ENCODE peak calls at places on chromosomes 11 and 22, in four cellular contexts. One of them, this sample, is unnamed. For H3K79me2, the result is how much of the 10 kb centered on the place peaks cover.

GRCh38 chr11:13876423-13876822 is 86.1 kb upstream of the SPON1 start:
- DNase-seq in mesendoderm: no peak
- DNase-seq in mammary epithelial cell: no peak
- DNase-seq in fibroblast of lung: no peak
- DNase-seq in this sample: no peak

GRCh38 chr22:23219787-23220484 is 39.6 kb downstream of the BCR start:
- DNase-seq in fibroblast of lung: peak
- DNase-seq in mammary epithelial cell: peak
- DNase-seq in mesendoderm: peak
- DNase-seq in this sample: peak

GRCh38 chr11:64429970-64430369 is 71.0 kb downstream of the RPS6KA4 start:
- DNase-seq in mesendoderm: no peak
- DNase-seq in fibroblast of lung: no peak
- DNase-seq in mammary epithelial cell: no peak
- DNase-seq in this sample: no peak

GRCh38 chr22:45225732-45226560 is 14.7 kb downstream of the KIAA0930 start:
- DNase-seq in fibroblast of lung: peak
- DNase-seq in mesendoderm: no peak
- DNase-seq in mammary epithelial cell: peak
- DNase-seq in this sample: no peak

GRCh38 chr11:83047515-83048225 is 24.0 kb downstream of the RAB30 start:
- DNase-seq in mesendoderm: no peak
- DNase-seq in mammary epithelial cell: no peak
- DNase-seq in fibroblast of lung: peak
- DNase-seq in this sample: no peak

GRCh38 chr11:27390959-27391326 is 27.9 kb upstream of the CCDC34 start:
- DNase-seq in mammary epithelial cell: no peak
- DNase-seq in fibroblast of lung: no peak
- DNase-seq in mesendoderm: no peak
- DNase-seq in this sample: no peak

GRCh38 chr11:68691402-68691784 is 7.0 kb downstream of the GAL start:
- DNase-seq in fibroblast of lung: no peak
- DNase-seq in mesendoderm: peak
- DNase-seq in mammary epithelial cell: no peak
- DNase-seq in this sample: no peak

GRCh38 chr11:9639099-9639498 is 24.8 kb upstream of the SWAP70 start:
- DNase-seq in mammary epithelial cell: no peak
- DNase-seq in fibroblast of lung: no peak
- DNase-seq in mesendoderm: no peak
- DNase-seq in this sample: no peak

GRCh38 chr11:39374963-39375698 is 2084.3 kb downstream of the LRRC4C start:
- DNase-seq in fibroblast of lung: peak
- DNase-seq in mammary epithelial cell: peak
- DNase-seq in mesendoderm: peak
- DNase-seq in this sample: no peak

GRCh38 chr11:121465709-121466062 is 12.9 kb upstream of the SORL1-AS1 start:
- DNase-seq in mesendoderm: no peak
- DNase-seq in fibroblast of lung: no peak
- DNase-seq in mammary epithelial cell: no peak
- DNase-seq in this sample: no peak
- H3K79me2 ChIP-seq in mesendoderm: under half
- H3K79me2 ChIP-seq in fibroblast of lung: under half
- H3K79me2 ChIP-seq in mammary epithelial cell: under half
- H3K79me2 ChIP-seq in this sample: under half

DNA sequence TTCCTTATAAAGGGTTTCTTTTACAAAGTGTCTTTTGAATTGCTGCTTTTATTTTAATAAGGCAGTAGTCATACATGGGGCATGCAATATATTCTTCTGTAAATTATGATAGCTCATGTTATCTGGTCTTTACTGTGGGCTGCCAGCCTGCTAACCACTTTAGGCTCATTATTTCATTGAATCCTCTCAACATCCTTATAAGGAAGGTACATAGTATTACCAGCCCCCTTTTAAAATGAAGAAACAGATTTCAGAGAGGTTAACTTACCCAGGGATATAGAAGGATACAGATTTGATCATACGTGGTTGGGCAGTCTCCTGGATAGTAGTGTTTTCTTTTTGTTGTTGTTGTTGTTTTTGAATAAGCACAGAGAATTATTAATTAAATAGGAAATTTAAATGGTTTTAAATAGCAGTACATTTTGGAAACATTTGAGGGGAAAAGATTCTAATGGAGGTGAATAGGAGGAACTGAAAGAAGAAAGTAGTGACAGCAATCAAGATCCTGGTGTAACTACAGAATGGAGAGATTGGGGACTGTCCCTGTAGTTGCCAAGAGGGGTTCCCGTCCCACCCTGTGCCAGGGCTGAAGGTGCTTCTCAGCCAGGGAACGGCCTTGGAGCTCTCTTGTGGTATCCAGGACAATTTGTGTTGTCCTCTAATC is 21.0 kb downstream of the SPECC1L start:
- DNase-seq in mammary epithelial cell: no peak
- DNase-seq in mesendoderm: no peak
- DNase-seq in fibroblast of lung: no peak
- DNase-seq in this sample: no peak
- H3K79me2 ChIP-seq in mammary epithelial cell: half or more
- H3K79me2 ChIP-seq in mesendoderm: under half
- H3K79me2 ChIP-seq in fibroblast of lung: under half
- H3K79me2 ChIP-seq in this sample: half or more

GRCh38 chr22:38491707-38492348 is 14.3 kb downstream of the DDX17 start:
- DNase-seq in fibroblast of lung: no peak
- DNase-seq in mesendoderm: no peak
- DNase-seq in mammary epithelial cell: no peak
- DNase-seq in this sample: no peak

GRCh38 chr22:38490475-38490874 is 15.6 kb downstream of the DDX17 start:
- DNase-seq in fibroblast of lung: no peak
- DNase-seq in mammary epithelial cell: no peak
- DNase-seq in mesendoderm: no peak
- DNase-seq in this sample: peak

GRCh38 chr22:38489142-38489541 is 17.0 kb downstream of the DDX17 start:
- DNase-seq in mammary epithelial cell: no peak
- DNase-seq in mesendoderm: no peak
- DNase-seq in fibroblast of lung: no peak
- DNase-seq in this sample: no peak

GRCh38 chr22:38489561-38490133 is 16.5 kb downstream of the DDX17 start:
- DNase-seq in mesendoderm: no peak
- DNase-seq in fibroblast of lung: no peak
- DNase-seq in mammary epithelial cell: no peak
- DNase-seq in this sample: peak

GRCh38 chr22:38490915-38491314 is 15.2 kb downstream of the DDX17 start:
- DNase-seq in mesendoderm: no peak
- DNase-seq in mammary epithelial cell: no peak
- DNase-seq in fibroblast of lung: peak
- DNase-seq in this sample: peak
- H3K79me2 ChIP-seq in mesendoderm: under half
- H3K79me2 ChIP-seq in mammary epithelial cell: half or more
- H3K79me2 ChIP-seq in fibroblast of lung: under half
- H3K79me2 ChIP-seq in this sample: under half

GRCh38 chr11:118887219-118887618 is 3.5 kb downstream of the CXCR5 start:
- DNase-seq in mammary epithelial cell: no peak
- DNase-seq in mesendoderm: no peak
- DNase-seq in fibroblast of lung: no peak
- DNase-seq in this sample: no peak

GRCh38 chr11:118889796-118890195 is 6.1 kb downstream of the CXCR5 start:
- DNase-seq in fibroblast of lung: no peak
- DNase-seq in mammary epithelial cell: peak
- DNase-seq in mesendoderm: peak
- DNase-seq in this sample: peak

GRCh38 chr11:118885831-118886571 is 2.3 kb downstream of the CXCR5 start:
- DNase-seq in fibroblast of lung: no peak
- DNase-seq in mammary epithelial cell: no peak
- DNase-seq in mesendoderm: no peak
- DNase-seq in this sample: no peak

GRCh38 chr11:118886681-118887111 is 3.0 kb downstream of the CXCR5 start:
- DNase-seq in fibroblast of lung: no peak
- DNase-seq in mammary epithelial cell: no peak
- DNase-seq in mesendoderm: no peak
- DNase-seq in this sample: no peak

DNA sequence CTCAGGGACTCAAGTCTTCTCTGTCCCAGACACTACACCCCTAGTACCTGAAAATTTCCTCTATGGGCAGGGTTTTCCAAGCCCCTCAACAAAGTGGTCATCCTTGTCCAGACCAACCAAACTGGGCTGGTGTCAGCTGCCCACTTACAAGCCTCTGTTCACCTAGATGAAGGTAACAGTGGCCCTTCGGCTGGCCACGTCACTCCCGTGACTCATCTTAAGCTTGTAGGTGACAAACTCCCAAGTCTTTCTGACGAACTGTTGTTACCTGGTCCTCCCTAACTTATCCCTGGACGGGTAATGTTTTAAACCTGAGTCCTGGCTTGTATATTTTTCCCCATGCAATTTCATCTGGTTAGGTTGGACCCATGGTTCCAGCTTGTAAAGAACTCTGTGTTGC is 4.7 kb downstream of the CXCR5 start:
- DNase-seq in mammary epithelial cell: no peak
- DNase-seq in fibroblast of lung: no peak
- DNase-seq in mesendoderm: no peak
- DNase-seq in this sample: peak
- H3K79me2 ChIP-seq in mammary epithelial cell: under half
- H3K79me2 ChIP-seq in fibroblast of lung: under half
- H3K79me2 ChIP-seq in mesendoderm: under half
- H3K79me2 ChIP-seq in this sample: under half

GRCh38 chr11:72812968-72813739 is 1.1 kb upstream of the ATG16L2 start:
- DNase-seq in mammary epithelial cell: peak
- DNase-seq in mesendoderm: peak
- DNase-seq in fibroblast of lung: peak
- DNase-seq in this sample: peak
- H3K79me2 ChIP-seq in mammary epithelial cell: under half
- H3K79me2 ChIP-seq in mesendoderm: under half
- H3K79me2 ChIP-seq in fibroblast of lung: under half
- H3K79me2 ChIP-seq in this sample: under half

DNA sequence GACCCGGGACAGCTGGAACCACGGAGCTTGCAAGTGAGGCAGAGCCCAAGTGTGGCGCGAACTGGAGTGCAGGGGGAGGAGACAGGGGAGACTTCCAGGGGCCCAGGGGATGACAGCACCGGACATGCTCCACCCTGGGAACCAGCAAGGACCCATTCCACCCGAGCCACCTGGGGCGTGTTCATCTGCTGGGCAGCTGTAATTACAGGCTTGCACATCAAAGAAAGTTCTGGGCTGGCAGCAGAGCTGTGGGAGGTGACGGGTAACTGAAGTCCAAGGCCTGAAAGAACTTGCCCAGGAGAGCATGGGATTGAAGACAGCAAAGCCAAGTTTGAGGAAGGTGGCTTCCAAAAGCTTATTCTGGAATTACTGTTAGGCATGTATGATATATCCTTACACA is 16.3 kb downstream of the CERK start:
- DNase-seq in fibroblast of lung: no peak
- DNase-seq in mammary epithelial cell: peak
- DNase-seq in mesendoderm: no peak
- DNase-seq in this sample: no peak
- H3K79me2 ChIP-seq in fibroblast of lung: under half
- H3K79me2 ChIP-seq in mammary epithelial cell: under half
- H3K79me2 ChIP-seq in mesendoderm: under half
- H3K79me2 ChIP-seq in this sample: under half

GRCh38 chr11:73551697-73552096 is 46.2 kb downstream of the FAM168A start:
- DNase-seq in mesendoderm: no peak
- DNase-seq in mammary epithelial cell: no peak
- DNase-seq in fibroblast of lung: no peak
- DNase-seq in this sample: no peak
- H3K79me2 ChIP-seq in mesendoderm: under half
- H3K79me2 ChIP-seq in mammary epithelial cell: under half
- H3K79me2 ChIP-seq in fibroblast of lung: under half
- H3K79me2 ChIP-seq in this sample: under half

GRCh38 chr11:43874738-43875137 is 5.9 kb upstream of the ALKBH3 start:
- DNase-seq in mammary epithelial cell: no peak
- DNase-seq in fibroblast of lung: no peak
- DNase-seq in mesendoderm: no peak
- DNase-seq in this sample: no peak
- H3K79me2 ChIP-seq in mammary epithelial cell: under half
- H3K79me2 ChIP-seq in fibroblast of lung: under half
- H3K79me2 ChIP-seq in mesendoderm: under half
- H3K79me2 ChIP-seq in this sample: under half

GRCh38 chr11:35682230-35683195 is 19.9 kb downstream of the TRIM44 start:
- DNase-seq in fibroblast of lung: peak
- DNase-seq in mammary epithelial cell: no peak
- DNase-seq in mesendoderm: peak
- DNase-seq in this sample: no peak
- H3K79me2 ChIP-seq in fibroblast of lung: under half
- H3K79me2 ChIP-seq in mammary epithelial cell: half or more
- H3K79me2 ChIP-seq in mesendoderm: under half
- H3K79me2 ChIP-seq in this sample: half or more

GRCh38 chr11:108757630-108758029 is 92.8 kb downstream of the DDX10 start:
- DNase-seq in fibroblast of lung: no peak
- DNase-seq in mesendoderm: no peak
- DNase-seq in mammary epithelial cell: no peak
- DNase-seq in this sample: no peak

GRCh38 chr11:108758458-108758857 is 93.6 kb downstream of the DDX10 start:
- DNase-seq in mammary epithelial cell: no peak
- DNase-seq in fibroblast of lung: peak
- DNase-seq in mesendoderm: peak
- DNase-seq in this sample: no peak

GRCh38 chr11:108751444-108751843 is 86.6 kb downstream of the DDX10 start:
- DNase-seq in mesendoderm: no peak
- DNase-seq in fibroblast of lung: no peak
- DNase-seq in mammary epithelial cell: no peak
- DNase-seq in this sample: no peak

GRCh38 chr11:108752297-108752751 is 87.5 kb downstream of the DDX10 start:
- DNase-seq in mesendoderm: no peak
- DNase-seq in fibroblast of lung: no peak
- DNase-seq in mammary epithelial cell: peak
- DNase-seq in this sample: no peak

DNA sequence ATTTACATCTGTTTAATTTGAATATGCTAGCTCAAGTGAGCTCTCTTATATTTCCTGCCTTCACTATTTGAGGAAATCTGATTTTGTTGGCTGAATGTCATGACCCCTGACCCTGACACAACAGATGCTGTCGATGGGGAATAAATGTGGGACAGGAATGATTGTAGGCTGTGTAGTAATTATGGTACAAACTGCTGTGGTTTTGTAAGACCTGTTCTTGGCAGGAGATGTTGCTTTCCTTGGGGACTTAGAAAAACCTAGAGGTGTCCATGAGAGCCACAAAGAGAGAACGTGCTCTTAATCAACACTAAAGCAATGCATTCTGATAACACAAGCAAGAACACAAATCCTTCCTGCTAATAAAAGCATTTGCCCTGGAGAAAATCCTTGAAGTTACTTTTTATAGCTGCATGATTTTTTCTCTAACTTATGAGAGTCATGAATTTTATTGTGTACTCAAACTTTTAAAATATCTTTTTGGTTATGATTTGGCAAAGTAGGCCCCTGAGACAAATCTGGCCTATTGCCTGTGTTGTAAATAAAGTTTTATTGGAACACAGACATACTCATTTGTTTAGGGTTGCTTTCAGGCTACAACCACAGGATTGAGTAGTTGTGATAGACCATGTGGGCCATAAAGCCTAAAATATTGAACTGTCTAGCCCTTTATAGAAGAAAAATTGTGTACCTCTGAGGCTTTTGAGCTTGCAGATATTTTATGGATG is 90.2 kb downstream of the DDX10 start:
- DNase-seq in fibroblast of lung: peak
- DNase-seq in mammary epithelial cell: no peak
- DNase-seq in mesendoderm: no peak
- DNase-seq in this sample: no peak
- H3K79me2 ChIP-seq in fibroblast of lung: under half
- H3K79me2 ChIP-seq in mammary epithelial cell: half or more
- H3K79me2 ChIP-seq in mesendoderm: under half
- H3K79me2 ChIP-seq in this sample: under half

This sample was measured in PC-9.